ENCODE peak calls at places on chromosomes 5 and 9, in six cellular contexts. C is naive thymus-derived CD8-positive, alpha-beta T cell; P is colonic mucosa; R is cardiac septum; H is HTR-8/SVneo; D is iris pigment epithelial cell. T is an unnamed sample.

GRCh38 chr9:129239946-129240490 is 62.0 kb upstream of the IER5L start:
- DNase-seq in C (no peak), P (no peak), R (no peak), H (no peak), D (no peak), T (no peak)

GRCh38 chr9:122821278-122821952 is 7.0 kb downstream of the PDCL start:
- DNase-seq in C (no peak), P (peak), R (no peak), H (no peak), D (peak), T (no peak)

GRCh38 chr5:132961887-132962286 is 1.5 kb downstream of the AFF4 start:
- DNase-seq in C (no peak), P (peak), R (no peak), H (no peak), D (peak), T (peak)

GRCh38 chr9:95044731-95045508 is 272.6 kb downstream of the FANCC start:
- DNase-seq in C (no peak), P (peak), R (no peak), H (no peak), D (no peak), T (peak)

GRCh38 chr5:139426222-139426885 is 13.0 kb downstream of the DNAJC18 start:
- DNase-seq in C (no peak), P (no peak), R (no peak), H (no peak), D (no peak), T (peak)

GRCh38 chr9:74499770-74500583 is 2.8 kb downstream of the RORB start:
- DNase-seq in C (no peak), P (no peak), R (no peak), H (no peak), D (peak), T (no peak)

GRCh38 chr5:67268233-67269011 is 71.8 kb upstream of the CD180 start:
- DNase-seq in C (no peak), P (peak), R (peak), H (peak), D (peak), T (peak)

GRCh38 chr9:35313911-35314310 is 152.1 kb downstream of the UNC13B start:
- DNase-seq in C (no peak), P (no peak), R (no peak), H (no peak), D (peak), T (peak)

GRCh38 chr9:36798350-36799065 is 225.8 kb downstream of the MELK start:
- DNase-seq in C (no peak), P (no peak), R (no peak), H (peak), D (no peak), T (no peak)

GRCh38 chr9:77977210-77977611 is 54.4 kb downstream of the GNAQ start:
- DNase-seq in C (peak), P (peak), R (no peak), H (peak), D (peak), T (peak)

GRCh38 chr5:131068893-131069643 is 96.0 kb downstream of the HINT1 start:
- DNase-seq in C (peak), P (no peak), R (no peak), H (no peak), D (no peak), T (peak)

GRCh38 chr9:120152295-120152694 is 427.7 kb downstream of the CDK5RAP2 start:
- DNase-seq in C (no peak), P (no peak), R (no peak), H (no peak), D (no peak), T (no peak)

GRCh38 chr9:137691648-137692357 is 73.0 kb downstream of the EHMT1 start:
- DNase-seq in C (no peak), P (no peak), R (peak), H (no peak), D (no peak), T (no peak)

GRCh38 chr9:86978413-86978812 is 31.1 kb upstream of the GAS1 start:
- DNase-seq in C (no peak), P (no peak), R (no peak), H (no peak), D (peak), T (no peak)

GRCh38 chr9:126389958-126390357 is 63.3 kb downstream of the MVB12B start:
- DNase-seq in C (no peak), P (no peak), R (no peak), H (no peak), D (peak), T (no peak)

GRCh38 chr5:83927140-83927733 is 206.6 kb upstream of the HAPLN1 start:
- DNase-seq in C (peak), P (peak), R (no peak), H (peak), D (peak), T (peak)

GRCh38 chr9:22147818-22148573 is 138.9 kb upstream of the CDKN2B start:
- DNase-seq in C (no peak), P (no peak), R (no peak), H (no peak), D (peak), T (peak)

GRCh38 chr9:30198463-30199309 is 2185.8 kb upstream of the ACO1 start:
- DNase-seq in C (no peak), P (no peak), R (peak), H (no peak), D (no peak), T (no peak)

GRCh38 chr5:147863409-147864194 is 14.9 kb upstream of the SCGB3A2 start:
- DNase-seq in C (no peak), P (no peak), R (no peak), H (no peak), D (no peak), T (no peak)

GRCh38 chr9:90046317-90046861 is 441.6 kb downstream of the GADD45G start:
- DNase-seq in C (no peak), P (no peak), R (no peak), H (no peak), D (no peak), T (no peak)

GRCh38 chr9:123003467-123003866 is 30.0 kb upstream of the GPR21 start:
- DNase-seq in C (no peak), P (no peak), R (no peak), H (no peak), D (peak), T (no peak)

GRCh38 chr9:124505006-124505900 is 1.9 kb downstream of the NR5A1 start:
- DNase-seq in C (no peak), P (no peak), R (no peak), H (no peak), D (no peak), T (no peak)

GRCh38 chr9:126673689-126674364 is 60.1 kb downstream of the LMX1B start:
- DNase-seq in C (no peak), P (no peak), R (no peak), H (no peak), D (peak), T (no peak)

GRCh38 chr9:3863114-3863528 is 337.3 kb upstream of the RFX3 start:
- DNase-seq in C (no peak), P (no peak), R (no peak), H (peak), D (peak), T (peak)

GRCh38 chr9:121771851-121772599 is 120.6 kb downstream of the DAB2IP start:
- DNase-seq in C (no peak), P (no peak), R (no peak), H (no peak), D (no peak), T (no peak)

GRCh38 chr9:36164361-36164760 is 4.8 kb upstream of the CCIN start:
- DNase-seq in C (no peak), P (no peak), R (no peak), H (no peak), D (no peak), T (no peak)

GRCh38 chr9:93092171-93092991 is 3.6 kb upstream of the CARD19 start:
- DNase-seq in C (no peak), P (peak), R (peak), H (no peak), D (no peak), T (no peak)

GRCh38 chr9:125431741-125432271 is 170.2 kb downstream of the GAPVD1 start:
- DNase-seq in C (no peak), P (no peak), R (peak), H (no peak), D (no peak), T (no peak)

GRCh38 chr5:10306806-10307205 is 896 bp downstream of the CMBL start:
- DNase-seq in C (no peak), P (peak), R (no peak), H (no peak), D (no peak), T (no peak)